ENCODE peak calls at places on chromosomes 12 and 14, in nine cellular contexts. I is tibial artery, V is Caco-2, Q is K562, T is heart right ventricle, N is psoas muscle, J is mucosa of descending colon, K is fibroblast of lung, X is RWPE2. E is an unnamed sample. For H3K9me3, the result is how much of the 10 kb centered on the place peaks cover.

GRCh38 chr12:76719171-76719631 is 44.7 kb upstream of the ZDHHC17 start:
- DNase-seq in I (no peak), V (no peak), Q (no peak), T (no peak), N (no peak), J (no peak), K (peak), X (no peak), E (no peak)

GRCh38 chr14:32075636-32076277 is 1.3 kb upstream of the ARHGAP5 start:
- DNase-seq in I (peak), V (peak), Q (no peak), T (peak), N (no peak), J (no peak), K (peak), X (peak), E (peak)

GRCh38 chr12:133129368-133130037 is 571 bp downstream of the ZNF891 start:
- DNase-seq in I (no peak), V (no peak), Q (no peak), T (no peak), N (no peak), J (peak), K (peak), X (no peak), E (peak)

GRCh38 chr14:69647216-69647615 is 35.8 kb downstream of the SUSD6 start:
- DNase-seq in I (no peak), V (no peak), Q (no peak), T (no peak), N (no peak), J (no peak), K (no peak), X (no peak), E (no peak)

GRCh38 chr14:65015391-65015790 is 28.7 kb downstream of the FNTB start:
- DNase-seq in I (no peak), V (no peak), Q (no peak), T (no peak), N (no peak), J (no peak), K (no peak), X (no peak), E (no peak)

GRCh38 chr12:94553875-94554274 is 94.2 kb upstream of the CEP83 start:
- DNase-seq in I (no peak), V (no peak), Q (no peak), T (no peak), N (no peak), J (no peak), K (no peak), X (no peak), E (no peak)

GRCh38 chr12:109115758-109116610 is at the start of gene ACACB:
- DNase-seq in I (peak), V (no peak), Q (no peak), T (peak), N (peak), J (peak), K (no peak), X (no peak), E (peak)

GRCh38 chr14:101221549-101222160 is 318.1 kb upstream of the RTL1 start:
- DNase-seq in I (no peak), V (peak), Q (no peak), T (no peak), N (no peak), J (no peak), K (no peak), X (no peak), E (no peak)

DNA sequence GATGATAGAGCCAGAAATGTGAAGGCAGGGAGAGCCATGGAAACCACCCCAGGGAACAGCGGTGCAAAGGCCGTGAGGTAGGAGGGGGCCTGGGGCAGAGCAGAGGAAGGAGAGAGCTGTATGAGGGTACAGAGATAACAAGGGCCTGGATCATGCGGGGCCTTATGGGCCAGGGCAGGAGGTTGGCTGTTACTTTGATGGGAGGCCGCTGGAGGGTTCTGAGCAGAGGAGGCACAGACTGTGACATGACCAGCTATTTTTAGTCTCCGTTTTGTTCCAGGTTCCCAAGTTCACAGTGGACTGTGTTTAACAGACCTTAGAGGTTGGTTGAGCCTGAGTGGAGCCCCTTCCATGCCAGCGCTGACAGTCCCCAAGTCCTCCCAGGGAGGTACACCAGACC is 118.6 kb downstream of the GCH1 start:
- DNase-seq in I (peak), V (no peak), Q (no peak), T (peak), N (peak), J (no peak), K (no peak), X (no peak), E (no peak)
- H3K4me3 ChIP-seq in I (no peak), V (no peak), Q (no peak), T (peak), N (peak), J (no peak), K (no peak), X (no peak), E (no peak)

DNA sequence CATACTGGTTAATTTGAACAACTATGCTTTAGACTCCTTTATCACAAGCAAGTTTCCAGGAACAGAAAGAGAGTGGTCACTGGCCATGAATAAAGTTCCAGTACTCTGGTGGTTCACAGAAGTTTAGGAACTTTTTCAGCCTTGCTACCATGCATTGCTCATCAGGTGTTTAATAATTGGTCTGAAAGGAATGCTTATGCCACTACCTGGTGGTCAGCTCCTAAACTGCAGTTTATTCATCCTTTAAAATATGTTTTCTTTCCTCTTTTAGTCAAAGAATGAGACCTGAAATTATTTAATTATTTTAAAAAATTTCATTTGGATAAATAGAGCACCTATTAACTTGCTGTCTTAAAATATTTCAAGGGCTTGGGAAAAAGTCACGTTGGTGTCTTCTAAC is 260.1 kb upstream of the OR4E1 start:
- DNase-seq in I (no peak), V (no peak), Q (no peak), T (no peak), N (no peak), J (no peak), K (no peak), X (no peak), E (no peak)
- TF ChIP-seq CTCF in I (no peak), V (no peak), Q (no peak), T (no peak), N (no peak), J (no peak), K (no peak), X (peak), E (peak)

GRCh38 chr12:31853520-31853919 is 105.7 kb upstream of the RESF1 start:
- DNase-seq in I (no peak), V (no peak), Q (no peak), T (no peak), N (no peak), J (no peak), K (no peak), X (no peak), E (no peak)
- H3K9me3 ChIP-seq in I (under half), V (half or more), Q (under half), T (under half), N (under half), J (under half), K (under half), X (under half), E (half or more)

DNA sequence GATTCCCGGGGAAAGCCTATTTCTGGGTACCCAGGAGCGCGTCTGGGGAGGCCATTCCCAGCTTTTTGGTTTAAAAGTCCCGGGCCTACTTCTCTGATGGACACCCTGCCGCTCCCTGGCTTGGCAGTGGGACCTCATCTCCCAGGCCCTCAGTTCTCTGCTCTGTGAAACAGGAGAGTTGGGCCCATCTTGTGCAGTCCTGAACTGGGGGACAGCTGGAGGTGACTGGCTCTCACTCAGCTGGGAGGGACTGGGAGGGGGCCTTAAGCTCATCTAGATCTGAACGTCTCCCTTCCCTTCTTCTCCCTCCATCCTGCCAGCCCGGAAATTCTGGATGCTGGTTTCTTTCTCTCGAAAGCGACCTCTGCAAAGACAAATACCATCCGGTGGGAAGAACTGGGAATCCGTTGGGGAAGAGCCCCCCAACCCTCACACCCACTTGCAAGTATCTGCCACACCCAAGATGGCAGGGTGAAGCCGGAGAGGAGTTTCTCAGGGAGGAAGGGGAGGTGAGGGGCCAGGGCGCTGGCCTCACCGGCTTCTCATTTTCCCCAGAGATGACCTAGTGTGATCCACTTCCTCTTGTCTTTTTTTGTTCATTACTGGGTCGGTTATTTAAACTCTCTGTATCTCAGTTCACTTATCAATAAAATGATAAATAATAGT is 1.4 kb downstream of the RIN3 start:
- DNase-seq in I (no peak), V (no peak), Q (no peak), T (no peak), N (no peak), J (peak), K (no peak), X (no peak), E (peak)
- H3K4me3 ChIP-seq in I (peak), V (peak), Q (no peak), T (peak), N (peak), J (no peak), K (peak), X (no peak), E (peak)

GRCh38 chr14:42378274-42378673 is 771.6 kb downstream of the LRFN5 start:
- DNase-seq in I (no peak), V (no peak), Q (no peak), T (no peak), N (no peak), J (no peak), K (no peak), X (no peak), E (no peak)
- TF ChIP-seq CTCF in I (no peak), V (no peak), Q (no peak), T (no peak), N (no peak), J (no peak), K (no peak), X (no peak), E (no peak)

DNA sequence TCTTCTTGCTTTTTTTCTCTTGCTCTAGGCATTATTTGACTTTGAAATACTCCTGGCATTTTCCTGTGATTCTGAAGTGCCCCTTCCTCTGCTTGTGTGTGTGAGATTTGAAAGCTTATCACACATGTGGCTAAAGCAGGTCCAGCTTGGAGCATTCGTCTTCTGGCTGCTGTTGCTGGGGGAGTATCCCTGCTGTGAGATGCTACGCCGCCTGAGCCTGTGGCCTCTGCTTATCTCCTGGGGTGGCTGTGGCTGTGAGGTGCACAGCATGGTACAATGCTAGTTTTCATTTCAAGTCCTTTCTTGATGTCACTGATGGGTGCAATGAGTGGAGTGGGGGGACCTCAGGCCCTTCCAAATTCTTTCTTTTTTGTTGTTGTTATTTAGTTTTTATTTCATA is 371.8 kb downstream of the ZFP36L1 start:
- DNase-seq in I (no peak), V (no peak), Q (no peak), T (no peak), N (no peak), J (no peak), K (no peak), X (no peak), E (no peak)
- H3K9me3 ChIP-seq in I (under half), V (under half), Q (under half), T (under half), N (under half), J (under half), K (under half), X (under half), E (under half)

DNA sequence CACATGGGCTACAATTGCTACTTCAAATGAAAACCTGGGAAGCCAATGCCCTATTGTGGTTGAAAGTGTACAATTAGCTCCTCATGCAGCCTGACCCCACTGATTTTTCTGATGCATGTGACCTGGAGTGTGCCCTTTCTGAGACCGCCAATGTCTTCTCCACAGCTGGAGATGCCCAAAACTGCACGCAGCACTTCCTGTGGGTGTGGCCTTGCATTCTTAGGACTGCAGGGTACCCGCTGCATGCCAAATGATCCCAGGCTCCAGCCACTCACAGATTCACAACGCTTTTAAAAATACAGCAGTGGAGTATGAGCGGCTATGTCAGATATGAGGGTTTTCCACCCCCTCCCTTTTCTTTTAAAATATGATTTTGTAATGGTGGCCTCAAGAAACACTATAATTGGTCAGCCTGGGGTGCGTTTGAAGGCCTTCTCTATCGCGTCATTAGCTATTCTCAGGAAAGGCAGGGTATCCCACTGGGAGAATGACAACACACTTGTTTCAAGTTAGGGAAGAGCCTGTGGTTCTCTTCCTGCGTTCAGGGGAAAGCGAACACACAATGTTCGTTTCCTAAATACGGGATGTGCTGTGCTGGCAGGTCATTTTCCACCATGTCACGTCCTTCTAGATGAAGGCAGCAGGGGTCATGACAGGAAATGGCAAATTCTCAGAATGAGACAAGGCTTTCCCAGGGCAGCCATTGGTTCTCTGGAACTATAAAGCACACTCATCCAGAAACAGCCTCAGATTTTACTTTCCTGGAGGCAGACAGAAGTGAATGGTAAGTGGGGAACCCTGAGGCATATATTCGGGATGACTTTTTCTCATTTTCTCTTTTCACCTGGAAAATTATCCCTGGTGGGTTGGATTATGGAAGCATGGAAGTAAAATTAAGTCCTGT is at the start of gene APOLD1:
- DNase-seq in I (peak), V (no peak), Q (no peak), T (peak), N (no peak), J (no peak), K (no peak), X (no peak), E (no peak)
- H3K4me3 ChIP-seq in I (peak), V (peak), Q (peak), T (peak), N (peak), J (no peak), K (peak), X (peak), E (peak)

DNA sequence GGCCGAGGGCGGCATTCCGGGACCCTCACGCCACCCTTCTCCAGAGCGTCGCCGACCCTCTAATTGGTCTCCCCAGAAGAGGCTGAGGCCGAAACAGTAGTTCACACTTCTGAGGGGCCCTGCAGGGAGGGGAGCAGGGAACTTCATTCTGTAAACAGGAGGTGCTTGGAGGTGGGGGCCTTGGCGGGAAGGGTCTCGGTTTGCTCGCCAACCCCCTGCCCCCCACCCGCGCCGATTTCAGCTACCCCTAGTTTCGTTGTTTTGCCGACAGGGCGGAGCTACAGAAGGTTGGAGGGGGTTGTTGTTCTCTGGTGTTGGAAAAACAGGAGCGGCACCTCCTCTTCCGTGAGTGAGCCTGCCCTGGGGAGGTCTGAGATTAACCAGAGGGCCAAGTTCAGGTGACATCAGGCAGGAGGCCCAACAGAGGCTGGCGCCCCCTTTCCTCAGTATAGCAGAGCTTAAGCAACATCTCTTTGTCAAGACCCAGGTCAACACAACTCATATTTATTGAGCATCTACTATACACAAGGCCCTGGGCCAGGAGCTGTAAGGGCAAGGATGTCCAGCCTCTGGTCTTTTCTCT is 682 bp downstream of the ERBB3 start:
- DNase-seq in I (no peak), V (peak), Q (peak), T (no peak), N (no peak), J (peak), K (no peak), X (no peak), E (no peak)
- TF ChIP-seq CTCF in I (no peak), V (no peak), Q (peak), T (no peak), N (no peak), J (no peak), K (no peak), X (no peak), E (no peak)

GRCh38 chr14:26392498-26392897 is 205.3 kb downstream of the NOVA1 start:
- DNase-seq in I (no peak), V (no peak), Q (no peak), T (no peak), N (no peak), J (no peak), K (no peak), X (no peak), E (no peak)

GRCh38 chr14:26389646-26390508 is 208.0 kb downstream of the NOVA1 start:
- DNase-seq in I (no peak), V (no peak), Q (no peak), T (no peak), N (no peak), J (no peak), K (peak), X (no peak), E (no peak)

GRCh38 chr14:26395726-26396125 is 202.1 kb downstream of the NOVA1 start:
- DNase-seq in I (no peak), V (no peak), Q (no peak), T (no peak), N (no peak), J (no peak), K (no peak), X (no peak), E (no peak)

GRCh38 chr14:26398616-26399015 is 199.2 kb downstream of the NOVA1 start:
- DNase-seq in I (no peak), V (no peak), Q (no peak), T (no peak), N (no peak), J (no peak), K (peak), X (no peak), E (no peak)

DNA sequence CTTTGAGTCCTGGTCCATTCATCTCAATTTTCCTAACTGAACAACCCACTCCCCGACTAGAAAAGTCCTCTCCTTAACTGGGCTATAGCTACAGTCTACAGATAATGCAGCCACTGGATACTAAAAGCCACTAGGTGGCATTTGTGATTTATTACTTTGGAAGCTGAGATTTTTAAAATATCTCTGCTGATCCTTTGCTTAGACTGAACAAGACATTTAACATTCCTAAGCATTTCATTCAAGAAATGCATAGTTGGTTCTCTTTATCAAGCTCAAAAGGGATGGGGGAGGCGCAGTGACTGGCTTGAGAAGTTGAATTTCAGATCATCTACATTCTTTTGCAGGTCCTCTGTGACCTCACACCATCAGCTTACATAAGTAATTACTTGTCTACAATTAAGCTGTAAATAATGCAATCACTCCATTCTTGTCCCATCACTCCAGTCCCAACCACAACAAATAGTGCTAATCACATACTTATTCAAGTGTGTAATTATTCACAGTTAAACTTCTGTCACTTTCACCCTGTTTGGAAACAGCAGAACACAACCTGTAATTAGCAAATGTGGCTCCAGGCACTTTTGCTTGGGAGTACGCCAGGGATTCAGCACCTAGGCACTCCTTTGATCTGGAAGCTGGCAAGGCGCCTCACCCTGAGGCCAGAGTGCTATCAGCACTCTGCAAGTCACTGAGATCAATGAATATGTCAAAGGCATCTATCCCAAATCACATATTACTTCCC is 203.5 kb downstream of the NOVA1 start:
- DNase-seq in I (no peak), V (peak), Q (no peak), T (no peak), N (no peak), J (peak), K (peak), X (no peak), E (no peak)
- H3K9me3 ChIP-seq in I (under half), V (under half), Q (under half), T (under half), N (under half), J (under half), K (under half), X (under half), E (under half)

E was measured in spleen.